ENCODE peak calls at places on chromosomes 7 and 10, in six cellular contexts. O is renal cortical epithelial cell; I is stimulated activated CD8-positive, alpha-beta memory T cell treated with anti-CD3 and anti-CD28 coated beads, Interleukin-2, amount 100 ng/mL, for 1 hour; Y is activated T-cell treated with anti-CD3 and anti-CD28 coated beads for 1 hour; J is SHP77; R is globus pallidus. V is an unnamed sample.

GRCh38 chr7:69018200-69018599 is 580.1 kb upstream of the AUTS2 start:
- DNase-seq in Y (no peak), I (no peak), J (peak), O (no peak), R (no peak), V (no peak)

GRCh38 chr7:91270372-91270771 is 6.1 kb downstream of the FZD1 start:
- DNase-seq in I (no peak), R (no peak), J (no peak), O (no peak), Y (no peak), V (no peak)

GRCh38 chr10:76558996-76559888 is 1078.4 kb downstream of the KCNMA1 start:
- DNase-seq in Y (no peak), J (no peak), O (peak), R (no peak), I (no peak), V (no peak)

GRCh38 chr7:134174797-134175261 is 47.7 kb downstream of the LRGUK start:
- DNase-seq in R (no peak), J (no peak), Y (no peak), O (peak), I (no peak), V (peak)

GRCh38 chr7:2665359-2665791 is 22.6 kb upstream of the AMZ1 start:
- DNase-seq in Y (no peak), R (no peak), J (no peak), O (no peak), I (no peak), V (no peak)

GRCh38 chr7:105188201-105188600 is 174.2 kb downstream of the KMT2E start:
- DNase-seq in Y (no peak), O (no peak), J (no peak), I (no peak), R (no peak), V (no peak)

GRCh38 chr10:4691776-4692175 is 134.2 kb upstream of the AKR1E2 start:
- DNase-seq in O (peak), R (no peak), I (no peak), Y (no peak), J (no peak), V (peak)

GRCh38 chr7:23471090-23471859 is 984 bp upstream of the IGF2BP3 start:
- DNase-seq in R (no peak), Y (no peak), I (no peak), J (peak), O (no peak), V (no peak)

GRCh38 chr10:50325449-50326188 is 74.3 kb upstream of the ASAH2 start:
- DNase-seq in J (no peak), I (no peak), Y (no peak), R (no peak), O (peak), V (peak)

GRCh38 chr7:92875719-92876118 is 39.3 kb upstream of the CDK6 start:
- DNase-seq in J (no peak), Y (no peak), R (no peak), O (peak), I (no peak), V (peak)

GRCh38 chr10:29409241-29410051 is 120.6 kb downstream of the LYZL1 start:
- DNase-seq in I (peak), O (peak), R (peak), Y (peak), J (peak), V (peak)

GRCh38 chr7:140674899-140675701 is 2.4 kb downstream of the ADCK2 start:
- DNase-seq in R (peak), O (peak), Y (no peak), I (no peak), J (no peak), V (no peak)

GRCh38 chr10:42866115-42866995 is 83.8 kb downstream of the BMS1 start:
- DNase-seq in O (peak), J (peak), R (peak), Y (peak), I (peak), V (peak)

GRCh38 chr10:103512591-103513382 is 19.3 kb downstream of the NEURL1 start:
- DNase-seq in O (peak), R (no peak), Y (no peak), J (no peak), I (no peak), V (no peak)

GRCh38 chr7:40057292-40057691 is 77.1 kb downstream of the MPLKIP start:
- DNase-seq in O (peak), J (peak), I (no peak), R (no peak), Y (no peak), V (peak)

GRCh38 chr10:78199759-78200158 is 166.1 kb downstream of the RPS24 start:
- DNase-seq in J (no peak), I (no peak), Y (no peak), O (no peak), R (no peak), V (peak)

GRCh38 chr10:122859527-122859926 is 13.9 kb upstream of the CUZD1 start:
- DNase-seq in R (no peak), I (no peak), Y (no peak), J (no peak), O (no peak), V (no peak)

GRCh38 chr7:85457911-85458310 is 271.1 kb upstream of the SEMA3D start:
- DNase-seq in I (no peak), R (no peak), Y (no peak), O (no peak), J (no peak), V (no peak)

GRCh38 chr7:73984481-73985205 is 43.3 kb upstream of the ELN start:
- DNase-seq in O (no peak), R (no peak), J (no peak), Y (no peak), I (no peak), V (no peak)

GRCh38 chr7:65820287-65820950 is 52.5 kb upstream of the VKORC1L1 start:
- DNase-seq in O (no peak), I (no peak), Y (no peak), R (no peak), J (no peak), V (no peak)

V was measured in bronchial epithelial cell.